ENCODE peak calls at places on chromosomes 1 and 21, in seven cellular contexts. I is body of pancreas, N is heart right ventricle, P is psoas muscle, A is DND-41, X is pancreas, T is lower lobe of right lung. H is an unnamed sample. For H3K27me3, the result is how much of the 10 kb centered on the place peaks cover.

GRCh38 chr1:181490740-181491712 is 7.7 kb downstream of the CACNA1E start:
- DNase-seq in P (no peak), I (peak), A (no peak), N (peak), T (no peak), X (no peak), H (no peak)

GRCh38 chr1:166040635-166041034 is 126.2 kb downstream of the FAM78B start:
- DNase-seq in N (no peak), P (no peak), X (no peak), I (no peak), A (no peak), T (no peak), H (no peak)

GRCh38 chr1:2443285-2444137 is 31.1 kb upstream of the PEX10 start:
- DNase-seq in A (no peak), X (no peak), T (no peak), P (no peak), N (no peak), I (no peak), H (peak)

GRCh38 chr1:195054217-195054687 is 1554.0 kb downstream of the KCNT2 start:
- DNase-seq in T (no peak), P (no peak), X (no peak), N (no peak), I (no peak), A (no peak), H (no peak)

GRCh38 chr1:1359316-1359667 is 937 bp upstream of the MXRA8 start:
- DNase-seq in I (no peak), P (peak), T (no peak), X (no peak), N (peak), A (no peak), H (no peak)

GRCh38 chr1:111139234-111139955 is 498 bp downstream of the DRAM2 start:
- DNase-seq in P (peak), T (no peak), N (peak), A (peak), I (peak), X (no peak), H (peak)

GRCh38 chr21:29174607-29175013 is 44.2 kb downstream of the MAP3K7CL start:
- DNase-seq in X (no peak), N (no peak), P (no peak), I (no peak), A (no peak), T (no peak), H (no peak)

GRCh38 chr1:172321429-172321828 is 99.1 kb upstream of the C1orf105 start:
- DNase-seq in I (no peak), T (no peak), A (no peak), P (no peak), N (no peak), X (no peak), H (no peak)

GRCh38 chr1:52801011-52801410 is 41.5 kb upstream of the ZYG11A start:
- DNase-seq in P (no peak), N (no peak), T (no peak), I (no peak), A (no peak), X (no peak), H (no peak)

GRCh38 chr1:19764848-19765247 is 34.9 kb downstream of the TMCO4 start:
- DNase-seq in N (no peak), X (no peak), I (no peak), T (no peak), P (no peak), A (no peak), H (no peak)

GRCh38 chr1:89198500-89199072 is at the start of gene GBP4:
- DNase-seq in T (peak), I (peak), P (peak), X (no peak), N (peak), A (peak), H (no peak)

GRCh38 chr1:82018319-82018718 is 217.6 kb downstream of the ADGRL2 start:
- DNase-seq in P (no peak), N (no peak), A (no peak), T (no peak), I (no peak), X (no peak), H (no peak)

GRCh38 chr21:45459171-45460010 is 54.4 kb downstream of the COL18A1 start:
- DNase-seq in T (no peak), I (no peak), X (peak), A (no peak), N (no peak), P (peak), H (no peak)

GRCh38 chr1:212430416-212430815 is 2.3 kb upstream of the NENF start:
- DNase-seq in N (no peak), X (no peak), P (no peak), A (no peak), T (no peak), I (no peak), H (no peak)

GRCh38 chr1:27727126-27727525 is 1.4 kb downstream of the FAM76A start:
- DNase-seq in X (no peak), I (no peak), T (no peak), A (no peak), P (no peak), N (no peak), H (no peak)

GRCh38 chr1:218584418-218585155 is 239.5 kb downstream of the TGFB2 start:
- DNase-seq in T (no peak), A (no peak), P (no peak), I (no peak), X (no peak), N (no peak), H (peak)

GRCh38 chr1:109131059-109131458 is 17.1 kb downstream of the ELAPOR1 start:
- DNase-seq in X (no peak), I (no peak), A (no peak), N (no peak), P (no peak), T (no peak), H (no peak)

GRCh38 chr1:63913533-63913932 is 139.7 kb downstream of the ROR1 start:
- DNase-seq in T (no peak), P (no peak), X (no peak), A (no peak), I (no peak), N (no peak), H (no peak)

GRCh38 chr1:27971674-27972073 is 11.9 kb downstream of the XKR8 start:
- DNase-seq in X (no peak), P (no peak), A (no peak), T (no peak), N (peak), I (no peak), H (no peak)

GRCh38 chr1:156467906-156468305 is 32.7 kb downstream of the MEF2D start:
- DNase-seq in N (no peak), I (no peak), A (no peak), X (no peak), P (no peak), T (no peak), H (no peak)
- H3K4me3 ChIP-seq in N (no peak), I (no peak), A (no peak), X (no peak), P (no peak), T (no peak), H (no peak)

DNA sequence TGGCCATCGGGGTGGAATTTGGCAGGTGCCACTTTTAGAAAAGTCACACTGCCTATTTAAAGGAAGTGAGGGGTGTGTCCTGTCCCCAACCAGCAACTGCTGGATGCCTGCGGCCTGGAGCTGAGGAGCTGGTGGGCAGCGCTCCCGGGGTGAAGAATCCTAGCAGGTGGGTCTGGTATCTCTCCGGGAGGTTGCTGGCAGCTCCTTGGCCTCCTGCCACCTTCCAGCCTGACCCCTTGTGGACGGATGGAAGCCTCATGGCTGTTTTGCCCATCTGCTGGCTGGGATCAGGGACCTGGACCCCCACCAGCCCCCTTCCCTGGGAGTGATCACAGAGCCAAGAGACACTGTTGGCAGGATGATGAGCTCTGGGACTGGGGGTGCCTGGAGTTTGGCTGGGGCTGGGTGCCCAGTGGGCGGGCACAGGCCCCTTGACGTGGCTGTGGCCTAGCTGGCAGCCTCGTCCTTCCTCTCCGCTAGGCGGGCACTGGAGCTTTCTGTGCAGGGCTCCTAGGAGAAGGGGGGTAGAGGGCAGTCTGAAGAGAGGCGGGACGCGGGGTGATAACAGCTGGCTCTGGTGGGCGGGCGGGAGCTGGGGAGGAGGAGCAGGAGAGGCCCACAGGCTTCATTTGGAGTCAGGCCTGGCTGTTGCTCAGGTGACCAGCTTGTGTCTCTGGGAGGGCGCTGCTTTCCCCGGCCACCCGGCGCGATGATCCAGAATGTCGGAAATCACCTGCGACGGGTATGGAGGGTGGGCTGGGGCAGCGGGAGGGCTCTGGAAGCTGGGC is at the start of gene ACOT11:
- DNase-seq in P (peak), A (no peak), T (peak), X (peak), I (peak), N (peak), H (peak)
- H3K27ac ChIP-seq in P (peak), A (no peak), T (peak), X (peak), I (peak), N (peak), H (peak)

GRCh38 chr1:160400284-160400645 is at the start of gene VANGL2:
- DNase-seq in X (peak), A (peak), P (peak), T (peak), N (peak), I (peak), H (peak)
- H3K27me3 ChIP-seq in X (under half), A (under half), P (under half), T (under half), N (under half), I (under half), H (under half)

DNA sequence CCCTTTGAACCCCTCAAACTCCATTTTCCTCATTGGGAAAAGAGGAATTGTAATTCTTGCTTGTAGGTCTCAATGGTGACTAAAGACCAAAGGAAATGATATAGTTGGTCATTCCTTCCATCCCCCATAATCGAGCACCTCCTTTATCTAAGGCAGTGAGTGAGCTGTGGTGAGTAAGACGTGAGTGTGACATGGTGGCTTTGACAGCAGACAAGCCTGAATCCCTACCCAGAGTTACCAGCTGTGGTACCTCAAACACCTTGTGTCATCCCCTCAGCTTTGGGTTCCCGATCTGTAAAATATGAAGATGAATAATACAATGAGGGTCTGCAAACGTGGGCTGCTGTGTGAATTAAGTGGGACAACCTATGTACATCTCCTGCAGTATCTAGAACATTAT is 8.4 kb downstream of the TRAF5 start:
- DNase-seq in N (no peak), I (no peak), A (no peak), P (no peak), X (no peak), T (no peak), H (no peak)
- H3K4me3 ChIP-seq in N (no peak), I (no peak), A (no peak), P (no peak), X (no peak), T (no peak), H (no peak)

DNA sequence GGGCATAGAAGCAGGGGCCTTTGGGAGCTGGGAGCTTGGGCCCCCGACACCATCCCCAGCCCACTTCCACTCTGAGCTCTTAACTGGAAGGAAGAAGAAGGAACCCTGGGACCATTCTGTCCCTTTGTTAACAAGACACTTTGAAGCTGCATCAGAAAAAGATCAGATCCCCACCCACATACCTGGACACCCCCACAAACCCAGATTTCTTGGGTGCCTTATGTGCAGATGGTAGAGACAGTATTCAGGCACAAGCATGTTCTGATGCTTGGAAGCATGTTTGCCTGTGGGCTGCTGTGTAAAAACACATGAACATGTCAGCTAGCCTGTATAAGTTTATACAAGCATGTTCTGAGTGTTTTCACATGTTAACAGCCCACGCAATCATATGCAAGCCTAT is 3.7 kb downstream of the DLGAP3 start:
- DNase-seq in X (no peak), A (no peak), N (no peak), T (no peak), I (no peak), P (no peak), H (no peak)
- H3K27ac ChIP-seq in X (no peak), A (no peak), N (no peak), T (no peak), I (no peak), P (no peak), H (no peak)

GRCh38 chr1:119004129-119004527 is 16.0 kb upstream of the TBX15 start:
- DNase-seq in N (no peak), I (no peak), T (no peak), X (no peak), A (no peak), P (no peak), H (no peak)

GRCh38 chr1:119006406-119007279 is 18.5 kb upstream of the TBX15 start:
- DNase-seq in T (no peak), I (no peak), N (no peak), P (no peak), X (no peak), A (no peak), H (no peak)

GRCh38 chr1:119003413-119004128 is 15.4 kb upstream of the TBX15 start:
- DNase-seq in I (no peak), A (no peak), P (no peak), T (no peak), N (no peak), X (no peak), H (no peak)

GRCh38 chr1:119005870-119006405 is 17.8 kb upstream of the TBX15 start:
- DNase-seq in P (no peak), N (no peak), T (no peak), A (no peak), X (no peak), I (no peak), H (no peak)

DNA sequence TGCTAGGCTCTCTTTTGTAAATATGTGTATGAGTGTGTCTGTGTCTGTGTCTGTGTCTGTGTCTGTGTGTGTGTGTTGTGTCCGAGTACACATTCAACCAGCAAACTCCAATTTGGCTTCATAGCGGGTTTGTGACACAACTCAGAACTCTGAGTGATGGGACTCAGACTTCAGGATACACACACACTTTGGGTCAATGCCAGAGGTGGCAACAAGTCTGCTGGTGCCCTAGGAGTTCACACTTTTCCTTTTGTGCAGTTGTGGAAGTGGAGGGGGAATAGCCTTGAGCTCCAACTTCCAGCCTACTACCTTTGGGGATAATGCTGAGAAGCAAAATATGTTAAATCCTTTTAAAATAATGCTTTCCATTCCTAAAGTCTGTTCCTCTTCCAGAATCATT is 16.6 kb upstream of the TBX15 start:
- DNase-seq in T (no peak), A (no peak), N (no peak), I (no peak), P (no peak), X (no peak), H (no peak)
- H3K27me3 ChIP-seq in T (half or more), A (under half), N (half or more), I (under half), P (under half), X (under half), H (under half)